ENCODE peak calls at places on chromosomes 7 and 10, in five cellular contexts. Y is activated naive CD4-positive, alpha-beta T cell treated with anti-CD3 and anti-CD28 coated beads, Interleukin-2, amount 10 ng/mL, durations not matched to agents 7 days and 5 days; O is GM12865; E is lung; S is activated CD4-positive, alpha-beta T cell treated with anti-CD3 and anti-CD28 coated beads for 48 hours. R is an unnamed sample.

GRCh38 chr10:118804262-118804773 is 49.5 kb upstream of the CACUL1 start:
- DNase-seq in Y (no peak), O (no peak), E (no peak), S (no peak), R (no peak)

GRCh38 chr10:104391150-104391968 is 37.7 kb downstream of the CFAP58 start:
- DNase-seq in Y (no peak), O (no peak), E (peak), S (no peak), R (no peak)

GRCh38 chr7:131546126-131546525 is 10.3 kb downstream of the PODXL start:
- DNase-seq in Y (no peak), O (peak), E (peak), S (no peak), R (no peak)

GRCh38 chr7:39085590-39086049 is 107.9 kb downstream of the POU6F2 start:
- DNase-seq in Y (no peak), O (no peak), E (no peak), S (no peak), R (no peak)

GRCh38 chr7:107232568-107233090 is 63.8 kb downstream of the HBP1 start:
- DNase-seq in Y (no peak), O (no peak), E (no peak), S (no peak), R (no peak)

GRCh38 chr10:47207280-47207613 is 92.8 kb upstream of the GDF10 start:
- DNase-seq in Y (peak), O (no peak), E (peak), S (peak), R (no peak)

GRCh38 chr7:81743201-81743600 is 26.6 kb downstream of the HGF start:
- DNase-seq in Y (no peak), O (no peak), E (no peak), S (no peak), R (no peak)

GRCh38 chr10:118471863-118472262 is 123.6 kb downstream of the PRLHR start:
- DNase-seq in Y (no peak), O (no peak), E (no peak), S (no peak), R (peak)

GRCh38 chr10:125709553-125710266 is 9.8 kb upstream of the EDRF1 start:
- DNase-seq in Y (no peak), O (no peak), E (no peak), S (no peak), R (no peak)

GRCh38 chr10:27380929-27381358 is 123.2 kb upstream of the RAB18 start:
- DNase-seq in Y (no peak), O (no peak), E (no peak), S (no peak), R (no peak)

GRCh38 chr7:74063223-74063641 is 20.4 kb upstream of the LIMK1 start:
- DNase-seq in Y (no peak), O (no peak), E (no peak), S (no peak), R (no peak)

R was measured in activated CD8-positive, alpha-beta memory T cell treated with anti-CD3 and anti-CD28 coated beads, Interleukin-2, amount 10 ng/mL, durations not matched to agents 7 days and 5 days.